ENCODE peak calls at places on chromosome 11, in seven cellular contexts. R, A, O, I, Y, T and L are unnamed samples.

GRCh38 chr11:44775366-44776356 is 48.9 kb downstream of the TSPAN18 start:
- DNase-seq in R (no peak), A (no peak), O (peak; percentile 25), I (peak; percentile 56), Y (peak; percentile 44), T (peak; percentile 35), L (no peak)

GRCh38 chr11:9868641-9869040 is 204.8 kb downstream of the SWAP70 start:
- DNase-seq in R (no peak), A (no peak), O (no peak), I (no peak), Y (no peak), T (no peak), L (no peak)

GRCh38 chr11:36726420-36726819 is 128.4 kb upstream of the RAG2 start:
- DNase-seq in R (no peak), A (no peak), O (no peak), I (no peak), Y (no peak), T (no peak), L (no peak)

GRCh38 chr11:128153697-128154048 is 433.7 kb downstream of the ETS1 start:
- DNase-seq in R (no peak), A (no peak), O (no peak), I (no peak), Y (no peak), T (no peak), L (no peak)

GRCh38 chr11:113778111-113778910 is 1.3 kb upstream of the CLDN25 start:
- DNase-seq in R (no peak), A (peak; percentile 36), O (no peak), I (no peak), Y (no peak), T (no peak), L (no peak)

GRCh38 chr11:64385953-64386704 is 27.2 kb downstream of the RPS6KA4 start:
- DNase-seq in R (no peak), A (no peak), O (no peak), I (no peak), Y (no peak), T (no peak), L (no peak)

GRCh38 chr11:91164452-91164822 is 941.6 kb upstream of the CHORDC1 start:
- DNase-seq in R (no peak), A (no peak), O (no peak), I (no peak), Y (no peak), T (no peak), L (no peak)

GRCh38 chr11:23988381-23989006 is 508.4 kb upstream of the LUZP2 start:
- DNase-seq in R (peak; percentile 59), A (no peak), O (no peak), I (no peak), Y (no peak), T (no peak), L (peak; percentile 55)

GRCh38 chr11:80146231-80146630 is 705.4 kb upstream of the TENM4 start:
- DNase-seq in R (no peak), A (no peak), O (no peak), I (no peak), Y (no peak), T (no peak), L (no peak)

GRCh38 chr11:76596652-76597051 is 73.9 kb downstream of the LRRC32 start:
- DNase-seq in R (no peak), A (no peak), O (no peak), I (no peak), Y (no peak), T (no peak), L (no peak)

GRCh38 chr11:57324886-57325734 is at the start of gene TNKS1BP1:
- DNase-seq in R (peak; percentile 88), A (peak; percentile 91), O (peak; percentile 81), I (peak; percentile 93), Y (peak; percentile 89), T (peak; percentile 83), L (peak; percentile 88)

GRCh38 chr11:61895718-61896059 is 4.3 kb upstream of the FADS3 start:
- DNase-seq in R (no peak), A (no peak), O (no peak), I (no peak), Y (no peak), T (no peak), L (no peak)

GRCh38 chr11:129286813-129287212 is 88.8 kb upstream of the BARX2 start:
- DNase-seq in R (no peak), A (no peak), O (no peak), I (no peak), Y (no peak), T (no peak), L (no peak)

GRCh38 chr11:11876458-11876857 is 34.7 kb downstream of the USP47 start:
- DNase-seq in R (no peak), A (no peak), O (no peak), I (peak; percentile 33), Y (no peak), T (no peak), L (no peak)